ENCODE peak calls at places on chromosomes 12 and 14, in nine cellular contexts. F is activated B cell treated with CpG ODN at 0.5 μM for 24 hours, Q is left ventricle myocardium inferior, T is fibroblast of lung, L is GM12878, Z is MCF 10A, Y is neural progenitor cell, I is cardiac fibroblast, H is epithelial cell of proximal tubule. X is an unnamed sample.

GRCh38 chr12:44930972-44931600 is 55.0 kb upstream of the NELL2 start:
- DNase-seq in F (no peak), Q (no peak), T (peak), L (no peak), Z (peak), Y (peak), I (peak), H (peak), X (no peak)

GRCh38 chr12:68416826-68417225 is 84.7 kb upstream of the MDM1 start:
- DNase-seq in F (no peak), Q (no peak), T (no peak), L (no peak), Z (no peak), Y (no peak), I (no peak), H (no peak), X (no peak)

GRCh38 chr14:90559811-90560492 is 163.1 kb downstream of the CALM1 start:
- DNase-seq in F (no peak), Q (no peak), T (no peak), L (no peak), Z (no peak), Y (no peak), I (no peak), H (no peak), X (no peak)

GRCh38 chr12:131816495-131816894 is 11.7 kb upstream of the MMP17 start:
- DNase-seq in F (no peak), Q (no peak), T (no peak), L (no peak), Z (no peak), Y (no peak), I (no peak), H (no peak), X (no peak)

GRCh38 chr12:23843958-23844357 is 105.5 kb downstream of the SOX5 start:
- DNase-seq in F (no peak), Q (no peak), T (no peak), L (no peak), Z (no peak), Y (no peak), I (no peak), H (no peak), X (no peak)

GRCh38 chr14:36625436-36625835 is 36.2 kb upstream of the PAX9 start:
- DNase-seq in F (no peak), Q (no peak), T (no peak), L (no peak), Z (no peak), Y (no peak), I (no peak), H (no peak), X (no peak)

GRCh38 chr14:101254805-101255764 is 306.2 kb upstream of the DIO3 start:
- DNase-seq in F (no peak), Q (no peak), T (no peak), L (no peak), Z (peak), Y (no peak), I (peak), H (no peak), X (no peak)

GRCh38 chr14:92323031-92323915 is at the start of gene SLC24A4:
- DNase-seq in F (no peak), Q (no peak), T (no peak), L (no peak), Z (no peak), Y (peak), I (no peak), H (no peak), X (no peak)

GRCh38 chr12:76020731-76021672 is 10.6 kb downstream of the PHLDA1 start:
- DNase-seq in F (no peak), Q (no peak), T (peak), L (peak), Z (peak), Y (no peak), I (peak), H (peak), X (peak)

GRCh38 chr14:70045296-70045695 is 143.5 kb downstream of the SLC8A3 start:
- DNase-seq in F (no peak), Q (no peak), T (no peak), L (no peak), Z (no peak), Y (no peak), I (no peak), H (no peak), X (no peak)

DNA sequence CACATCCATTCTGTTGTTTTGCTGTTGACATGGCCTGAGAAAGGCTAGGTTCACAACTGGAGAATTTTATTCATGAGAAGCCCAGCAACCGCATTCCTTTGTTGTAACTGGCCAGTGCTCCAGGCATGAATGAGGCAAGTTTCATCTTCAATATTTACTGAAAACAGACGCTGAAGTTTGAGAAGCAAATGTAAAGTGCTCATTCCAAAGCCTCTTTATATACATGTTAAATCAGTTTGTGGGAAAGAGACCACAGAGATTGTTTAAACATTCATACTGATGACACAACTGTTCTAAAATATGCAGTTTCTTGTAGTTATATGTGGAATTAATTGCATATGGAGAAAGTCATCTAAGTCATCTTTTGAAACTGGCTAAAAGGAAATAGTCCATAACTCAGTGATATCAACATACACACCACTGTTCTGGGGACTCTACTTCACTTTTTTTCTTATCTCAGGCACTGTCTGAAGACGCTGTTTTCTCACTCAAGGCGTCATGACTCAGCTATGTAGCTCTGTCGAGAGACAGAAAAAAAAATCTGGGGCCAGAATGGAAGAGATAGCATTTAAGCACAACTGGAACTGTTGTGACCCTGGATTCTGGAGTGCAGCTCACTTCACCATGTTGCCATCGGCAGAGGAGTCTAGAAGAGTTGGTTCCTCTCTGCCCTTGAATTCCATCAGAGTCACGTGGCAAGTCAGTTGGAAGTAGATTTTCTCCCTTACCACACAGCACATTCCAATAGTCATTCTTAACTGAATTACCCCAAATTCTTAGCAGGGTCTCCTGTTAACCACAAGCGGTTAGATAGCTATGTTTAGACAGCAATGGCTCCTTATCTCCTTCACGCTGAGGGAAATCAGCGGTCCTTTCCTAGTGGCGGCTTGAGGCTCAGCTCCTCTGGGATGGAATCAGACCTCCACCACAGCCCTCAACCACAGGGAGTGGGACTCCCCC is 258.4 kb upstream of the HMGA2 start:
- DNase-seq in F (no peak), Q (no peak), T (peak), L (no peak), Z (peak), Y (no peak), I (peak), H (peak), X (no peak)
- TF ChIP-seq CTCF in F (no peak), Q (no peak), T (peak), L (no peak), Z (no peak), Y (no peak), I (no peak), H (no peak), X (no peak)

GRCh38 chr12:124273630-124274029 is 21.3 kb upstream of the RFLNA start:
- DNase-seq in F (no peak), Q (no peak), T (peak), L (peak), Z (peak), Y (no peak), I (peak), H (no peak), X (no peak)
- TF ChIP-seq CTCF in F (no peak), Q (no peak), T (peak), L (peak), Z (peak), Y (peak), I (peak), H (peak), X (no peak)

DNA sequence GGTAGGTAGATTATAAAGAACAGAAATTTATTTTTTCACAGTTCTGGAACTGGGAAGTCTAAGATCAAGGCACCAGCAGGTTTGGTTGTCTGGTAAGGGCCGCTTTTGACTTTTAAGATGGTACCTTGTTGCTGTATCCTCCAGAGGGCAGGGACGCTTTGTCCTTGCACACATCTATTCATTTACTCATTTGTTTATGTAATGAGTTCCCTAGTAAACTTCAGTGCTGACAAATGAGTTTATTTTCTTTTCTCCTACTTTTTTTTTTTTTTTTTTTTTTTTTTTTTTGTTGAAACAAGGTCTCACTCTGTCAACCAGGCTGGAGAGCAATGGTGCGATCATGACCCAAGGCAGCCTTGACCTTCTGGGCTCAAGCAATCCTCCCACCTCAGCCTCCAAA is 195.7 kb downstream of the FBXL14 start:
- DNase-seq in F (no peak), Q (no peak), T (peak), L (no peak), Z (peak), Y (no peak), I (peak), H (no peak), X (no peak)
- TF ChIP-seq CTCF in F (no peak), Q (no peak), T (no peak), L (no peak), Z (no peak), Y (no peak), I (no peak), H (no peak), X (no peak)

GRCh38 chr12:92070054-92070863 is 75.4 kb downstream of the BTG1 start:
- DNase-seq in F (no peak), Q (no peak), T (no peak), L (no peak), Z (no peak), Y (no peak), I (no peak), H (peak), X (no peak)
- TF ChIP-seq CTCF in F (no peak), Q (no peak), T (no peak), L (no peak), Z (no peak), Y (no peak), I (no peak), H (peak), X (no peak)

DNA sequence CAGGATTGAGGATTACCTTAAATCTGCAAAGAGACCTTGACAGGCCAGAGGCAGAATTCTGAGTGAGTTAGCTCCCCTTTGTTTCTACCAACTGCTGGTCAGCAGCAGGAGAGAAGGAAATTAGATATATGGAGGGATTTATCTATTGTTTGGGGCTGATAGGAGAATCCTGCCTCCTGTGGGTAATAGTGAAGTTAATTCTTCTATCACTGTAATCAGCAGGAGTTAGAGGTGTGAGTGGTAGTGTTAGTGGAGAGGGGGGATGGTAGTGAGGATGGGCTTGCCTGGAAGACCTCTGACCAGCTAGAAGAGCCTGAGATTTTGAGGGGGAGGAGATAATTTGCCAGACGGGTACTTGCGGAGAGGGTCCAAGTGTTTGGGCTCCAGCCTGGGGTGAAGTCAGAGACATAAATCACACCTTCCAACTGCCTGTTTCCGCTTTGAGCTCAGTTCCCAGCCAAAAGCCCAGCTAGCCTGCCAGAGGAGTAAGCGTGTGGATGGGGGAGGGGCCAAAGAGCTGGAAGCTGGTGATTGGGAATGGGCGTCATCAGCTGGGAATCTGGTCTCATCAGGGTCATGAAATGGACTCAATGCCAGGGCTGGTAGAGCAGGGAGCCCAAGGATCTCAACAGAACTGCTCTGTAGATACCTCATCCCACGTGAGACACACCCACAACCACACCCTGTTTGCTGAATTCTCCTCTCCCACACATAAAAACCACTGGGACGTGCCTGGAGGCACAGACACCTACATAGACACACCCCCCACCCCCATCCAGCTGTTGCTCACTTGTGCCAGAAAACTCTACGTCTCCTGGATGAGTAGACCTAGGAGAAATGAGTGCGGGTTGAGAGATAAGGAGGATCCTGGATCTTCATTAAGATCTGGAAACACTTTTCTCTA is 13.1 kb upstream of the ITGA5 start:
- DNase-seq in F (no peak), Q (peak), T (peak), L (no peak), Z (peak), Y (peak), I (peak), H (no peak), X (no peak)
- TF ChIP-seq CTCF in F (no peak), Q (no peak), T (no peak), L (no peak), Z (no peak), Y (no peak), I (no peak), H (no peak), X (no peak)